ENCODE peak calls at places on chromosomes 1 and 21, in six cellular contexts. H is non-pigmented ciliary epithelial cell, Z is iPS-NIHi11, D is kidney epithelial cell, V is endodermal cell, S is HFFc6. N is an unnamed sample.

GRCh38 chr1:81560629-81561028 is 240.1 kb upstream of the ADGRL2 start:
- DNase-seq in H (no peak), Z (no peak), D (no peak), V (no peak), S (no peak), N (no peak)

GRCh38 chr1:234837713-234838112 is 227.7 kb upstream of the IRF2BP2 start:
- DNase-seq in H (no peak), Z (no peak), D (no peak), V (no peak), S (no peak), N (no peak)

GRCh38 chr1:28578696-28579218 is 13.3 kb upstream of the RAB42 start:
- DNase-seq in H (no peak), Z (no peak), D (no peak), V (no peak), S (no peak), N (no peak)

GRCh38 chr1:37759451-37759850 is 5.5 kb downstream of the EPHA10 start:
- DNase-seq in H (no peak), Z (no peak), D (no peak), V (no peak), S (no peak), N (no peak)

GRCh38 chr1:38217316-38217715 is 170.7 kb upstream of the POU3F1 start:
- DNase-seq in H (no peak), Z (no peak), D (no peak), V (no peak), S (no peak), N (no peak)

GRCh38 chr1:227769601-227770494 is 34.6 kb downstream of the SNAP47 start:
- DNase-seq in H (no peak), Z (no peak), D (no peak), V (no peak), S (no peak), N (no peak)

GRCh38 chr1:196152086-196152485 is 456.2 kb downstream of the KCNT2 start:
- DNase-seq in H (no peak), Z (no peak), D (no peak), V (no peak), S (no peak), N (no peak)

GRCh38 chr1:176866011-176866410 is 298.5 kb downstream of the ASTN1 start:
- DNase-seq in H (peak; percentile 3), Z (no peak), D (no peak), V (no peak), S (no peak), N (peak; percentile 72)

GRCh38 chr1:61851235-61851634 is 109.0 kb downstream of the PATJ start:
- DNase-seq in H (no peak), Z (no peak), D (no peak), V (peak; percentile 67), S (no peak), N (no peak)

GRCh38 chr1:57307382-57307781 is 116.5 kb downstream of the DAB1 start:
- DNase-seq in H (no peak), Z (peak; percentile 39), D (no peak), V (peak; percentile 87), S (no peak), N (no peak)

GRCh38 chr1:205570796-205571537 is 60.8 kb downstream of the ELK4 start:
- DNase-seq in H (no peak), Z (no peak), D (no peak), V (no peak), S (no peak), N (no peak)

GRCh38 chr1:22053018-22053860 is 730 bp downstream of the CDC42 start:
- DNase-seq in H (peak; percentile 61), Z (peak; percentile 77), D (peak; percentile 51), V (peak; percentile 86), S (peak; percentile 65), N (peak; percentile 78)

GRCh38 chr21:42971897-42972275 is 2.5 kb upstream of the PKNOX1 start:
- DNase-seq in H (no peak), Z (no peak), D (no peak), V (peak; percentile 84), S (no peak), N (no peak)

GRCh38 chr1:3886691-3887090 is 13.4 kb downstream of the C1orf174 start:
- DNase-seq in H (no peak), Z (no peak), D (no peak), V (no peak), S (no peak), N (no peak)

GRCh38 chr1:194342484-194343262 is 1156.3 kb upstream of the B3GALT2 start:
- DNase-seq in H (no peak), Z (peak; percentile 24), D (no peak), V (peak; percentile 81), S (no peak), N (no peak)

GRCh38 chr1:62058951-62059350 is 135.7 kb upstream of the L1TD1 start:
- DNase-seq in H (no peak), Z (peak; percentile 52), D (no peak), V (peak; percentile 82), S (no peak), N (peak; percentile 48)

GRCh38 chr1:157106813-157107189 is 7.2 kb upstream of the ETV3L start:
- DNase-seq in H (no peak), Z (no peak), D (no peak), V (no peak), S (no peak), N (no peak)

GRCh38 chr1:155002479-155003226 is at the start of gene ZBTB7B:
- DNase-seq in H (no peak), Z (no peak), D (no peak), V (peak; percentile 77), S (no peak), N (peak; percentile 50)

GRCh38 chr21:33539612-33540011 is 2.3 kb downstream of the GART start:
- DNase-seq in H (no peak), Z (no peak), D (no peak), V (no peak), S (no peak), N (peak; percentile 65)

GRCh38 chr21:27606422-27606821 is 639.5 kb upstream of the ADAMTS5 start:
- DNase-seq in H (no peak), Z (no peak), D (no peak), V (no peak), S (no peak), N (no peak)

GRCh38 chr1:24294228-24294672 is 24.9 kb upstream of the GRHL3 start:
- DNase-seq in H (peak; percentile 78), Z (no peak), D (peak; percentile 74), V (peak; percentile 42), S (peak; percentile 98), N (peak; percentile 95)

GRCh38 chr1:244322791-244323521 is 128.8 kb downstream of the ADSS2 start:
- DNase-seq in H (peak; percentile 93), Z (peak; percentile 51), D (peak; percentile 97), V (peak; percentile 69), S (peak; percentile 96), N (peak; percentile 85)

GRCh38 chr1:9827558-9828185 is 3.9 kb upstream of the CLSTN1 start:
- DNase-seq in H (no peak), Z (peak; percentile 54), D (no peak), V (peak; percentile 78), S (no peak), N (peak; percentile 37)

GRCh38 chr1:183926978-183927377 is 110.5 kb downstream of the COLGALT2 start:
- DNase-seq in H (no peak), Z (no peak), D (no peak), V (no peak), S (no peak), N (peak; percentile 82)

GRCh38 chr1:200372885-200373181 is 37.0 kb downstream of the ZNF281 start:
- DNase-seq in H (no peak), Z (no peak), D (no peak), V (peak; percentile 48), S (no peak), N (no peak)

GRCh38 chr1:177423083-177423482 is 252.3 kb downstream of the BRINP2 start:
- DNase-seq in H (no peak), Z (no peak), D (no peak), V (no peak), S (no peak), N (no peak)

GRCh38 chr21:42093991-42094417 is 22.9 kb downstream of the UMODL1 start:
- DNase-seq in H (peak; percentile 89), Z (no peak), D (peak; percentile 92), V (no peak), S (peak; percentile 83), N (peak; percentile 40)

GRCh38 chr1:32904797-32905196 is 3.6 kb upstream of the TMEM54 start:
- DNase-seq in H (no peak), Z (no peak), D (no peak), V (no peak), S (no peak), N (no peak)

GRCh38 chr21:33078907-33079582 is 9.1 kb downstream of the OLIG1 start:
- DNase-seq in H (peak; percentile 28), Z (no peak), D (peak; percentile 75), V (no peak), S (peak; percentile 51), N (peak; percentile 77)

GRCh38 chr1:64933296-64934070 is 32.9 kb downstream of the JAK1 start:
- DNase-seq in H (peak; percentile 91), Z (no peak), D (no peak), V (no peak), S (peak; percentile 96), N (peak; percentile 92)

GRCh38 chr1:222784916-222785315 is 29.9 kb upstream of the DISP1 start:
- DNase-seq in H (no peak), Z (no peak), D (no peak), V (no peak), S (no peak), N (no peak)

GRCh38 chr1:209645574-209646452 is 6.4 kb downstream of the LAMB3 start:
- DNase-seq in H (no peak), Z (no peak), D (no peak), V (no peak), S (no peak), N (no peak)

GRCh38 chr1:204032642-204033235 is 40.2 kb upstream of the SOX13 start:
- DNase-seq in H (no peak), Z (no peak), D (no peak), V (no peak), S (no peak), N (peak; percentile 30)

GRCh38 chr1:228174482-228175315 is 9.1 kb downstream of the IBA57 start:
- DNase-seq in H (no peak), Z (peak; percentile 91), D (no peak), V (peak; percentile 89), S (no peak), N (no peak)

GRCh38 chr1:208880433-208881100 is 636.4 kb upstream of the PLXNA2 start:
- DNase-seq in H (no peak), Z (no peak), D (peak; percentile 12), V (no peak), S (no peak), N (no peak)

N was measured in trophoblast cell.